ENCODE peak calls at places on chromosome 3, in four cellular contexts. A is K562, E is GM12878, Q is GM12891. F is an unnamed sample.

GRCh38 chr3:16512435-16513140 is 911 bp downstream of the RFTN1 start:
- DNase-seq in A (no peak), E (no peak), Q (no peak), F (peak)

GRCh38 chr3:11459147-11459837 is 184.4 kb downstream of the VGLL4 start:
- DNase-seq in A (no peak), E (no peak), Q (no peak), F (no peak)

GRCh38 chr3:15681668-15682067 is 80.1 kb downstream of the BTD start:
- DNase-seq in A (no peak), E (no peak), Q (no peak), F (no peak)

GRCh38 chr3:125156491-125156890 is 56.1 kb downstream of the SLC12A8 start:
- DNase-seq in A (no peak), E (no peak), Q (no peak), F (no peak)

GRCh38 chr3:42590989-42591756 is 513 bp downstream of the SS18L2 start:
- DNase-seq in A (no peak), E (no peak), Q (no peak), F (peak)

GRCh38 chr3:38130631-38131065 is 6.3 kb downstream of the ACAA1 start:
- DNase-seq in A (no peak), E (no peak), Q (no peak), F (no peak)

GRCh38 chr3:168121175-168121853 is 25.6 kb upstream of the GOLIM4 start:
- DNase-seq in A (peak), E (no peak), Q (no peak), F (no peak)

GRCh38 chr3:187694801-187695200 is 7.6 kb downstream of the RTP2 start:
- DNase-seq in A (no peak), E (no peak), Q (no peak), F (no peak)

GRCh38 chr3:52518723-52519444 is 14.8 kb downstream of the NT5DC2 start:
- DNase-seq in A (peak), E (no peak), Q (no peak), F (no peak)

GRCh38 chr3:156246939-156247725 is 126.8 kb downstream of the KCNAB1 start:
- DNase-seq in A (no peak), E (no peak), Q (no peak), F (no peak)

GRCh38 chr3:136547293-136547692 is 204.9 kb downstream of the STAG1 start:
- DNase-seq in A (no peak), E (peak), Q (no peak), F (no peak)

GRCh38 chr3:193869221-193870201 is 266.4 kb upstream of the HES1 start:
- DNase-seq in A (no peak), E (no peak), Q (no peak), F (no peak)

GRCh38 chr3:9696480-9697220 is 7.0 kb upstream of the CPNE9 start:
- DNase-seq in A (no peak), E (no peak), Q (no peak), F (no peak)

GRCh38 chr3:157133434-157134320 is 26.3 kb downstream of the CCNL1 start:
- DNase-seq in A (no peak), E (no peak), Q (no peak), F (no peak)

GRCh38 chr3:106333911-106334618 is 465.3 kb upstream of the CBLB start:
- DNase-seq in A (no peak), E (no peak), Q (no peak), F (no peak)

GRCh38 chr3:80338366-80338765 is 570.6 kb upstream of the ROBO1 start:
- DNase-seq in A (no peak), E (no peak), Q (no peak), F (peak)

GRCh38 chr3:187669675-187670504 is at the start of gene SST:
- DNase-seq in A (peak), E (no peak), Q (no peak), F (no peak)

GRCh38 chr3:99943931-99944761 is 126.5 kb downstream of the CMSS1 start:
- DNase-seq in A (no peak), E (no peak), Q (no peak), F (no peak)

GRCh38 chr3:168029705-168030104 is 66.0 kb downstream of the GOLIM4 start:
- DNase-seq in A (no peak), E (no peak), Q (no peak), F (no peak)

GRCh38 chr3:181252626-181253025 is 263.1 kb upstream of the DNAJC19 start:
- DNase-seq in A (no peak), E (no peak), Q (no peak), F (no peak)

GRCh38 chr3:15860014-15860934 is 62.5 kb upstream of the ANKRD28 start:
- DNase-seq in A (peak), E (no peak), Q (no peak), F (no peak)

GRCh38 chr3:50157821-50158556 is 2.9 kb downstream of the SEMA3F start:
- DNase-seq in A (peak), E (no peak), Q (no peak), F (no peak)

GRCh38 chr3:56782900-56783299 is 18.8 kb downstream of the ARHGEF3 start:
- DNase-seq in A (no peak), E (no peak), Q (no peak), F (no peak)

GRCh38 chr3:193722566-193722965 is 129.6 kb downstream of the OPA1 start:
- DNase-seq in A (no peak), E (no peak), Q (no peak), F (no peak)

GRCh38 chr3:42702982-42703694 is 540 bp upstream of the HHATL start:
- DNase-seq in A (no peak), E (no peak), Q (no peak), F (no peak)

GRCh38 chr3:13016083-13016725 is 57.0 kb downstream of the IQSEC1 start:
- DNase-seq in A (no peak), E (peak), Q (peak), F (peak)

GRCh38 chr3:64184621-64185020 is 40.6 kb downstream of the PRICKLE2 start:
- DNase-seq in A (no peak), E (no peak), Q (no peak), F (no peak)

GRCh38 chr3:45870099-45870498 is 16.2 kb upstream of the CCR9 start:
- DNase-seq in A (no peak), E (no peak), Q (no peak), F (no peak)

GRCh38 chr3:183437696-183438564 is 9.5 kb upstream of the MCF2L2 start:
- DNase-seq in A (no peak), E (no peak), Q (no peak), F (no peak)

GRCh38 chr3:33385423-33385822 is 54.8 kb downstream of the UBP1 start:
- DNase-seq in A (peak), E (no peak), Q (no peak), F (no peak)

GRCh38 chr3:73558399-73559075 is 66.2 kb downstream of the PDZRN3 start:
- DNase-seq in A (no peak), E (no peak), Q (no peak), F (no peak)

GRCh38 chr3:178706411-178706810 is 170.2 kb downstream of the KCNMB2 start:
- DNase-seq in A (no peak), E (no peak), Q (no peak), F (no peak)

GRCh38 chr3:107756649-107757048 is 233.9 kb downstream of the BBX start:
- DNase-seq in A (no peak), E (no peak), Q (no peak), F (no peak)

GRCh38 chr3:182740710-182741109 is 52.6 kb upstream of the ATP11B start:
- DNase-seq in A (peak), E (no peak), Q (no peak), F (no peak)

GRCh38 chr3:11642455-11643162 is 1.1 kb downstream of the VGLL4 start:
- DNase-seq in A (peak), E (peak), Q (no peak), F (peak)

GRCh38 chr3:168511428-168512014 is 415.8 kb upstream of the GOLIM4 start:
- DNase-seq in A (no peak), E (no peak), Q (no peak), F (no peak)

GRCh38 chr3:59573911-59574310 is 524.1 kb upstream of the CFAP20DC start:
- DNase-seq in A (no peak), E (no peak), Q (no peak), F (no peak)

GRCh38 chr3:112018712-112019111 is 15.8 kb upstream of the TMPRSS7 start:
- DNase-seq in A (no peak), E (no peak), Q (no peak), F (no peak)

GRCh38 chr3:186237915-186238314 is 124.1 kb downstream of the DGKG start:
- DNase-seq in A (no peak), E (no peak), Q (no peak), F (no peak)

GRCh38 chr3:186241910-186242821 is 119.9 kb downstream of the DGKG start:
- DNase-seq in A (peak), E (no peak), Q (peak), F (peak)

GRCh38 chr3:186236357-186237020 is 125.5 kb downstream of the DGKG start:
- DNase-seq in A (no peak), E (no peak), Q (no peak), F (no peak)

GRCh38 chr3:186235554-186235953 is 126.5 kb downstream of the DGKG start:
- DNase-seq in A (no peak), E (no peak), Q (no peak), F (no peak)

GRCh38 chr3:186239321-186239720 is 122.7 kb downstream of the DGKG start:
- DNase-seq in A (no peak), E (no peak), Q (no peak), F (no peak)
- TF ChIP-seq SPI1 in A (no peak), E (no peak), Q (no peak), F (no peak)

GRCh38 chr3:31247850-31248618 is 284.7 kb upstream of the STT3B start:
- DNase-seq in A (no peak), E (peak), Q (no peak), F (no peak)

GRCh38 chr3:31242561-31242960 is 290.2 kb upstream of the STT3B start:
- DNase-seq in A (no peak), E (no peak), Q (no peak), F (no peak)

GRCh38 chr3:31247063-31247447 is 285.7 kb upstream of the STT3B start:
- DNase-seq in A (no peak), E (no peak), Q (no peak), F (no peak)

GRCh38 chr3:31246293-31247062 is 286.2 kb upstream of the STT3B start:
- DNase-seq in A (no peak), E (no peak), Q (no peak), F (no peak)

GRCh38 chr3:31244929-31245817 is 287.6 kb upstream of the STT3B start:
- DNase-seq in A (no peak), E (no peak), Q (no peak), F (no peak)
- TF ChIP-seq SPI1 in A (no peak), E (no peak), Q (no peak), F (no peak)

GRCh38 chr3:23576379-23576959 is 229.3 kb upstream of the UBE2E1 start:
- DNase-seq in A (no peak), E (no peak), Q (no peak), F (no peak)

GRCh38 chr3:23583980-23584736 is 221.6 kb upstream of the UBE2E1 start:
- DNase-seq in A (no peak), E (no peak), Q (no peak), F (no peak)

GRCh38 chr3:23575697-23576096 is 230.1 kb upstream of the UBE2E1 start:
- DNase-seq in A (no peak), E (no peak), Q (no peak), F (no peak)

GRCh38 chr3:23580337-23580736 is 225.4 kb upstream of the UBE2E1 start:
- DNase-seq in A (no peak), E (no peak), Q (no peak), F (no peak)
- TF ChIP-seq SPI1 in A (no peak), E (no peak), Q (no peak), F (no peak)

GRCh38 chr3:175179055-175179454 is 319.9 kb downstream of the NAALADL2 start:
- DNase-seq in A (no peak), E (no peak), Q (no peak), F (no peak)
- TF ChIP-seq SPI1 in A (no peak), E (no peak), Q (no peak), F (no peak)

GRCh38 chr3:146115619-146116018 is 45.4 kb downstream of the PLOD2 start:
- DNase-seq in A (no peak), E (no peak), Q (no peak), F (no peak)
- TF ChIP-seq SPI1 in A (no peak), E (no peak), Q (no peak), F (no peak)